ENCODE peak calls at places on chromosomes 5 and 9, in five cellular contexts. One of them, this sample, is unnamed.

GRCh38 chr5:34499001-34499734 is 157.0 kb upstream of the RAI14 start:
- DNase-seq in IMR-90: peak; percentile 90
- DNase-seq in cardiac fibroblast: peak; percentile 89
- DNase-seq in AG10803: peak; percentile 82
- DNase-seq in AG09319: no peak
- DNase-seq in this sample: no peak

GRCh38 chr9:86406366-86406765 is 52.2 kb upstream of the TUT7 start:
- DNase-seq in IMR-90: peak; percentile 88
- DNase-seq in AG09319: no peak
- DNase-seq in AG10803: peak; percentile 77
- DNase-seq in cardiac fibroblast: peak; percentile 89
- DNase-seq in this sample: no peak

GRCh38 chr9:71725590-71726338 is 42.5 kb downstream of the CEMIP2 start:
- DNase-seq in AG09319: no peak
- DNase-seq in IMR-90: peak; percentile 90
- DNase-seq in AG10803: peak; percentile 49
- DNase-seq in cardiac fibroblast: peak; percentile 86
- DNase-seq in this sample: no peak

GRCh38 chr9:117160254-117160653 is 254.6 kb downstream of the ASTN2 start:
- DNase-seq in AG10803: no peak
- DNase-seq in AG09319: no peak
- DNase-seq in cardiac fibroblast: peak; percentile 2
- DNase-seq in IMR-90: no peak
- DNase-seq in this sample: no peak

GRCh38 chr5:175696855-175697198 is 39.0 kb downstream of the HRH2 start:
- DNase-seq in IMR-90: no peak
- DNase-seq in cardiac fibroblast: no peak
- DNase-seq in AG09319: no peak
- DNase-seq in AG10803: no peak
- DNase-seq in this sample: no peak

GRCh38 chr9:113652355-113653152 is 189.0 kb downstream of the RGS3 start:
- DNase-seq in cardiac fibroblast: no peak
- DNase-seq in AG10803: no peak
- DNase-seq in IMR-90: no peak
- DNase-seq in AG09319: no peak
- DNase-seq in this sample: no peak

GRCh38 chr9:127463891-127464290 is 12.6 kb downstream of the LRSAM1 start:
- DNase-seq in cardiac fibroblast: peak; percentile 36
- DNase-seq in AG09319: no peak
- DNase-seq in AG10803: no peak
- DNase-seq in IMR-90: peak; percentile 76
- DNase-seq in this sample: no peak

GRCh38 chr9:132409828-132410528 is at the start of gene CFAP77:
- DNase-seq in cardiac fibroblast: peak; percentile 70
- DNase-seq in IMR-90: peak; percentile 39
- DNase-seq in AG10803: peak; percentile 43
- DNase-seq in AG09319: peak; percentile 7
- DNase-seq in this sample: no peak

GRCh38 chr9:28289732-28290131 is 716.5 kb upstream of the C9orf72 start:
- DNase-seq in IMR-90: no peak
- DNase-seq in cardiac fibroblast: no peak
- DNase-seq in AG09319: no peak
- DNase-seq in AG10803: no peak
- DNase-seq in this sample: no peak

GRCh38 chr9:136847065-136847826 is 2.0 kb upstream of the PHPT1 start:
- DNase-seq in IMR-90: peak; percentile 39
- DNase-seq in cardiac fibroblast: peak; percentile 59
- DNase-seq in AG10803: peak; percentile 70
- DNase-seq in AG09319: peak; percentile 38
- DNase-seq in this sample: peak; percentile 69

GRCh38 chr9:680106-680505 is 161.4 kb upstream of the DMRT1 start:
- DNase-seq in cardiac fibroblast: no peak
- DNase-seq in AG09319: no peak
- DNase-seq in IMR-90: no peak
- DNase-seq in AG10803: no peak
- DNase-seq in this sample: no peak

GRCh38 chr5:158943057-158943456 is 156.7 kb downstream of the EBF1 start:
- DNase-seq in cardiac fibroblast: peak; percentile 96
- DNase-seq in AG10803: peak; percentile 84
- DNase-seq in AG09319: peak; percentile 30
- DNase-seq in IMR-90: peak; percentile 91
- DNase-seq in this sample: no peak

GRCh38 chr5:1800470-1801060 is 642 bp upstream of the NDUFS6 start:
- DNase-seq in AG10803: no peak
- DNase-seq in cardiac fibroblast: peak; percentile 32
- DNase-seq in AG09319: no peak
- DNase-seq in IMR-90: no peak
- DNase-seq in this sample: no peak

GRCh38 chr9:136665111-136665703 is 2.5 kb downstream of the EGFL7 start:
- DNase-seq in AG09319: no peak
- DNase-seq in IMR-90: no peak
- DNase-seq in AG10803: no peak
- DNase-seq in cardiac fibroblast: no peak
- DNase-seq in this sample: peak; percentile 71

GRCh38 chr5:102608414-102608813 is 109.6 kb upstream of the SLCO6A1 start:
- DNase-seq in AG09319: no peak
- DNase-seq in IMR-90: no peak
- DNase-seq in AG10803: no peak
- DNase-seq in cardiac fibroblast: no peak
- DNase-seq in this sample: no peak

GRCh38 chr9:89635007-89635742 is 30.4 kb downstream of the GADD45G start:
- DNase-seq in IMR-90: peak; percentile 40
- DNase-seq in AG09319: no peak
- DNase-seq in cardiac fibroblast: peak; percentile 56
- DNase-seq in AG10803: peak; percentile 47
- DNase-seq in this sample: no peak

GRCh38 chr5:176735383-176736265 is 74.7 kb upstream of the UNC5A start:
- DNase-seq in AG10803: no peak
- DNase-seq in cardiac fibroblast: no peak
- DNase-seq in IMR-90: no peak
- DNase-seq in AG09319: no peak
- DNase-seq in this sample: no peak

GRCh38 chr5:114361724-114362196 is at the start of gene KCNN2:
- DNase-seq in AG09319: peak; percentile 8
- DNase-seq in IMR-90: peak; percentile 92
- DNase-seq in cardiac fibroblast: peak; percentile 24
- DNase-seq in AG10803: peak; percentile 4
- DNase-seq in this sample: peak; percentile 78

GRCh38 chr5:88452820-88453219 is 184.2 kb upstream of the TMEM161B start:
- DNase-seq in cardiac fibroblast: peak; percentile 3
- DNase-seq in AG09319: no peak
- DNase-seq in AG10803: no peak
- DNase-seq in IMR-90: peak; percentile 4
- DNase-seq in this sample: no peak

GRCh38 chr9:22136446-22137140 is 127.5 kb upstream of the CDKN2B start:
- DNase-seq in AG09319: no peak
- DNase-seq in cardiac fibroblast: peak; percentile 80
- DNase-seq in AG10803: peak; percentile 95
- DNase-seq in IMR-90: peak; percentile 89
- DNase-seq in this sample: no peak

GRCh38 chr5:150411245-150411979 is 1.3 kb downstream of the CD74 start:
- DNase-seq in AG09319: no peak
- DNase-seq in AG10803: no peak
- DNase-seq in IMR-90: peak; percentile 16
- DNase-seq in cardiac fibroblast: peak; percentile 23
- DNase-seq in this sample: no peak

GRCh38 chr5:115439042-115439441 is 105.5 kb downstream of the FEM1C start:
- DNase-seq in AG10803: peak; percentile 66
- DNase-seq in AG09319: no peak
- DNase-seq in IMR-90: no peak
- DNase-seq in cardiac fibroblast: peak; percentile 54
- DNase-seq in this sample: no peak

GRCh38 chr5:179308563-179309382 is 36.5 kb downstream of the ADAMTS2 start:
- DNase-seq in cardiac fibroblast: no peak
- DNase-seq in AG10803: no peak
- DNase-seq in IMR-90: no peak
- DNase-seq in AG09319: no peak
- DNase-seq in this sample: no peak

GRCh38 chr9:110240198-110240597 is 16.1 kb downstream of the TXN start:
- DNase-seq in IMR-90: no peak
- DNase-seq in AG10803: no peak
- DNase-seq in AG09319: no peak
- DNase-seq in cardiac fibroblast: no peak
- DNase-seq in this sample: no peak

GRCh38 chr9:78234810-78235209 is 1.1 kb upstream of the CEP78 start:
- DNase-seq in IMR-90: peak; percentile 39
- DNase-seq in AG09319: no peak
- DNase-seq in cardiac fibroblast: peak; percentile 51
- DNase-seq in AG10803: peak; percentile 48
- DNase-seq in this sample: no peak

GRCh38 chr9:107586493-107586892 is 96.9 kb upstream of the KLF4 start:
- DNase-seq in IMR-90: no peak
- DNase-seq in AG09319: no peak
- DNase-seq in AG10803: no peak
- DNase-seq in cardiac fibroblast: no peak
- DNase-seq in this sample: no peak

GRCh38 chr5:72036951-72037350 is 70.3 kb upstream of the MAP1B start:
- DNase-seq in AG10803: no peak
- DNase-seq in cardiac fibroblast: peak; percentile 27
- DNase-seq in AG09319: no peak
- DNase-seq in IMR-90: peak; percentile 4
- DNase-seq in this sample: no peak

GRCh38 chr9:34140853-34141252 is 14.4 kb upstream of the DCAF12 start:
- DNase-seq in cardiac fibroblast: peak; percentile 8
- DNase-seq in AG10803: no peak
- DNase-seq in IMR-90: no peak
- DNase-seq in AG09319: no peak
- DNase-seq in this sample: no peak

GRCh38 chr5:27491746-27492439 is 453.5 kb upstream of the CDH9 start:
- DNase-seq in cardiac fibroblast: no peak
- DNase-seq in IMR-90: no peak
- DNase-seq in AG10803: no peak
- DNase-seq in AG09319: no peak
- DNase-seq in this sample: no peak

GRCh38 chr5:147188200-147189108 is 46.4 kb upstream of the STK32A start:
- DNase-seq in AG09319: peak; percentile 18
- DNase-seq in cardiac fibroblast: peak; percentile 76
- DNase-seq in AG10803: peak; percentile 69
- DNase-seq in IMR-90: peak; percentile 59
- DNase-seq in this sample: peak; percentile 23

DNA sequence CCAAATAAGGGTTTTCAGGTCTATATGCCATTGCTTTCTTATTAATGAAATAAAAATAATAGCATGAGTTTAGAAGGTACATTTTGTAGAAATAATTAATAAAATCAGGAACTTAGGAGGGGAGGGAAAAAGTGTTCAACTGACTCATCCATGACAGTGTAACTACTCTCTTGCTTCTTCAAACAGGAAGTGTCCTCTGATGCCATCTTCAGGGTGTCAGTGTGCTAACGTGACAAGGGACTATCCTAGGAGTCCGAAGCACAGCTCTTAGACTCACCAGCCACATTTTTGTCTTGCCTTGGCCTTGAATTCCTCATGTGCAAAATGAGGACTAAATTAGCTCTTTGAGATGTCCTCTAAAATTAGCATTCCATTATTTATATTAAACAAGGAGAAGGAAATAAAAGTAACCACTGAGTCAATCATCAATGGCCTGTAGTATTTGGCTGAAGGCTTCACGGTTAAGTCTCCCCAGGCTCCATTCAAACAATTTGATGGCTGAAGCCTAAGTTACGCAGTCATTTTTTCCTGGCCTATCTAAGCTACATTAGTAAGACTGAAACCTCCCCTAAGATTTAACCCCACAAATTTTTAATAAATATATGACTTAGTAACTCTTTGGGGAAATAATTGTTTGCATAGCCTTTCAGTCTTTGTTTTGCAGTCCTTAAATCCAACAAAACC is 151.1 kb downstream of the ARL15 start:
- DNase-seq in IMR-90: peak; percentile 69
- DNase-seq in AG10803: peak; percentile 62
- DNase-seq in AG09319: no peak
- DNase-seq in cardiac fibroblast: peak; percentile 51
- DNase-seq in this sample: no peak
- TF ChIP-seq CTCF in IMR-90: no peak
- TF ChIP-seq CTCF in AG10803: peak; percentile 2
- TF ChIP-seq CTCF in AG09319: no peak
- TF ChIP-seq CTCF in cardiac fibroblast: no peak
- TF ChIP-seq CTCF in this sample: peak; percentile 20

GRCh38 chr5:113090336-113091106 is 113.9 kb downstream of the DCP2 start:
- DNase-seq in AG10803: no peak
- DNase-seq in AG09319: no peak
- DNase-seq in cardiac fibroblast: no peak
- DNase-seq in IMR-90: no peak
- DNase-seq in this sample: no peak
- TF ChIP-seq CTCF in AG10803: no peak
- TF ChIP-seq CTCF in AG09319: no peak
- TF ChIP-seq CTCF in cardiac fibroblast: no peak
- TF ChIP-seq CTCF in IMR-90: no peak
- TF ChIP-seq CTCF in this sample: no peak

DNA sequence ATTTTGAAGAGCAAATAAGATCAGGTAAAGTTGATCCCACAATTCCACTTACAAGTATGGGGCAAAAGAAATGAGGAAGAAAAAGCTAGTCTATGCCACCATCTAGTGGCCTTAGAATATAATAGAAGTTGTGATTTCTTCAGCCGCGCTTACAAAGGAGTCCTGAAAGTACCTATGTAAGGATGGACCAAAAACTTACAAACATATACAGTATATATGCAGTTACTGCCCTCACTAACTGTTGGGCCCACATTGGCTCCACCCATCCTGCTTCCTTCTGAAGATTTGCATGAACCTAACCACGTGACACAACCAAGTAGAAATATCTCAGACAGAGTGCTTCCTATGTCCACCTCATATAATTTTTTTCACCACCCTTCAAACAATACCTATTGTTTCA is 11.7 kb upstream of the OR13D1 start:
- DNase-seq in AG09319: peak; percentile 23
- DNase-seq in AG10803: peak; percentile 58
- DNase-seq in cardiac fibroblast: peak; percentile 78
- DNase-seq in IMR-90: peak; percentile 51
- DNase-seq in this sample: no peak
- TF ChIP-seq CTCF in AG09319: peak; percentile 40
- TF ChIP-seq CTCF in AG10803: peak; percentile 62
- TF ChIP-seq CTCF in cardiac fibroblast: peak; percentile 38
- TF ChIP-seq CTCF in IMR-90: peak; percentile 57
- TF ChIP-seq CTCF in this sample: peak; percentile 66

GRCh38 chr9:105656131-105656921 is 5.9 kb upstream of the TAL2 start:
- DNase-seq in AG10803: no peak
- DNase-seq in cardiac fibroblast: no peak
- DNase-seq in IMR-90: no peak
- DNase-seq in AG09319: no peak
- DNase-seq in this sample: peak; percentile 44
- TF ChIP-seq CTCF in AG10803: no peak
- TF ChIP-seq CTCF in cardiac fibroblast: no peak
- TF ChIP-seq CTCF in IMR-90: peak; percentile 4
- TF ChIP-seq CTCF in AG09319: no peak
- TF ChIP-seq CTCF in this sample: peak; percentile 35

This sample was measured in D721Med.